ENCODE peak calls at places on chromosomes 12 and 14, in four cellular contexts. Y is neural progenitor cell, A is lower lobe of right lung, O is IMR-90. P is an unnamed sample. For H3K4me1, the result is how much of the 10 kb centered on the place peaks cover.

GRCh38 chr12:107530706-107531105 is 154.9 kb upstream of the PWP1 start:
- DNase-seq in Y (no peak), A (no peak), O (no peak), P (no peak)

GRCh38 chr12:4743046-4743445 is 22.8 kb downstream of the GALNT8 start:
- DNase-seq in Y (peak), A (no peak), O (no peak), P (no peak)

GRCh38 chr12:47766496-47767196 is 6.4 kb upstream of the SLC48A1 start:
- DNase-seq in Y (no peak), A (peak), O (no peak), P (no peak)

GRCh38 chr14:102096569-102097188 is 9.8 kb upstream of the HSP90AA1 start:
- DNase-seq in Y (peak), A (peak), O (peak), P (peak)

GRCh38 chr12:12925383-12925782 is 26.6 kb downstream of the GPRC5D start:
- DNase-seq in Y (no peak), A (no peak), O (no peak), P (no peak)

GRCh38 chr14:60396718-60397343 is 89.0 kb downstream of the C14orf39 start:
- DNase-seq in Y (no peak), A (no peak), O (peak), P (no peak)

GRCh38 chr14:102272392-102272791 is 32.6 kb downstream of the MOK start:
- DNase-seq in Y (no peak), A (no peak), O (peak), P (no peak)

GRCh38 chr14:32233292-32233691 is 30.2 kb upstream of the RNU6-8 start:
- DNase-seq in Y (no peak), A (no peak), O (no peak), P (no peak)

GRCh38 chr14:22106700-22107697 is 433.4 kb upstream of the OR4E1 start:
- DNase-seq in Y (no peak), A (no peak), O (peak), P (no peak)

GRCh38 chr12:14416658-14417057 is 51.2 kb downstream of the ATF7IP start:
- DNase-seq in Y (peak), A (no peak), O (peak), P (no peak)

GRCh38 chr12:100675432-100675831 is 101.9 kb downstream of the GAS2L3 start:
- DNase-seq in Y (no peak), A (no peak), O (peak), P (no peak)

GRCh38 chr12:49296836-49297694 is 2.1 kb downstream of the PRPH start:
- DNase-seq in Y (peak), A (peak), O (no peak), P (no peak)

GRCh38 chr12:46386877-46387629 is 14.5 kb upstream of the SLC38A2 start:
- DNase-seq in Y (peak), A (peak), O (peak), P (no peak)

GRCh38 chr12:40325349-40325960 is 100.7 kb downstream of the LRRK2 start:
- DNase-seq in Y (peak), A (no peak), O (peak), P (no peak)

GRCh38 chr12:71684081-71684480 is 1.8 kb upstream of the TMEM19 start:
- DNase-seq in Y (no peak), A (no peak), O (no peak), P (no peak)

GRCh38 chr12:8709124-8709830 is 11.5 kb downstream of the RIMKLB start:
- DNase-seq in Y (no peak), A (no peak), O (no peak), P (no peak)

GRCh38 chr14:64082837-64083236 is 211.3 kb downstream of the ESR2 start:
- DNase-seq in Y (no peak), A (no peak), O (no peak), P (no peak)

GRCh38 chr12:95239216-95239615 is 21.6 kb downstream of the VEZT start:
- DNase-seq in Y (no peak), A (no peak), O (no peak), P (no peak)

GRCh38 chr12:18546399-18546798 is 191.4 kb downstream of the PLCZ1 start:
- DNase-seq in Y (no peak), A (no peak), O (peak), P (no peak)

GRCh38 chr12:117189725-117190209 is 503 bp downstream of the FBXO21 start:
- DNase-seq in Y (peak), A (peak), O (peak), P (no peak)

GRCh38 chr14:59301354-59301753 is 112.9 kb downstream of the DAAM1 start:
- DNase-seq in Y (no peak), A (no peak), O (no peak), P (no peak)

GRCh38 chr14:75658957-75659356 is 1.7 kb downstream of the ERG28 start:
- DNase-seq in Y (no peak), A (no peak), O (no peak), P (no peak)

GRCh38 chr12:80655751-80656150 is 51.7 kb upstream of the MYF6 start:
- DNase-seq in Y (no peak), A (no peak), O (peak), P (no peak)

GRCh38 chr12:64610660-64611429 is 550 bp downstream of the RASSF3 start:
- DNase-seq in Y (peak), A (peak), O (peak), P (peak)

GRCh38 chr12:16606201-16606849 is 363 bp upstream of the LMO3 start:
- DNase-seq in Y (peak), A (peak), O (peak), P (no peak)

GRCh38 chr12:91618281-91618680 is 435.7 kb upstream of the DCN start:
- DNase-seq in Y (no peak), A (no peak), O (no peak), P (no peak)

DNA sequence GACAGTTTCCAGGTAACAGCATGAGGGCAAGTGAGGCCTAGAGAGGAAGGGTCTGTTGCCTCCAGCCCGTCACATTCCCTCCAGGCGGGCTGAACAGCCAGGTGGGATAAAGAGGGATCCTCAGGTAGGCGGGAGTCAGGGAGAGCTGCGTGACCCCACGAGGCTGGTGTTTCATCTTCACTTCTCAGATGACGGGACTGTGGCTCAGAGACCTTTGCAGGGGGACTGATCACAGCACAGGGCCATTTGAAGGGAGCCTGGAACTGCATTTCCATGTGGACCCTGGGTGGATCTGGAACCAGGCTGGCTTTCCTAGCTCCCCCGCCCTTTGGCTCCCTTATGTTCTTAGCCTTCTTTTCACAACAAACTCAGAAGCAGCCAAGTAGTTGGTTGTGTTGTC is 37.4 kb downstream of the SH2B3 start:
- DNase-seq in Y (no peak), A (no peak), O (no peak), P (peak)
- H3K4me1 ChIP-seq in Y (under half), A (half or more), O (under half), P (under half)

GRCh38 chr14:69685217-69685616 is 73.8 kb downstream of the SUSD6 start:
- DNase-seq in Y (no peak), A (no peak), O (peak), P (no peak)

GRCh38 chr14:69682607-69683263 is 71.3 kb downstream of the SUSD6 start:
- DNase-seq in Y (no peak), A (no peak), O (no peak), P (no peak)

GRCh38 chr14:69685716-69686115 is 74.3 kb downstream of the SUSD6 start:
- DNase-seq in Y (no peak), A (peak), O (peak), P (no peak)

GRCh38 chr14:69684461-69685183 is 73.2 kb downstream of the SUSD6 start:
- DNase-seq in Y (no peak), A (peak), O (no peak), P (no peak)

GRCh38 chr14:69683971-69684370 is 72.6 kb downstream of the SUSD6 start:
- DNase-seq in Y (no peak), A (no peak), O (no peak), P (no peak)
- H3K4me1 ChIP-seq in Y (under half), A (half or more), O (under half), P (under half)

DNA sequence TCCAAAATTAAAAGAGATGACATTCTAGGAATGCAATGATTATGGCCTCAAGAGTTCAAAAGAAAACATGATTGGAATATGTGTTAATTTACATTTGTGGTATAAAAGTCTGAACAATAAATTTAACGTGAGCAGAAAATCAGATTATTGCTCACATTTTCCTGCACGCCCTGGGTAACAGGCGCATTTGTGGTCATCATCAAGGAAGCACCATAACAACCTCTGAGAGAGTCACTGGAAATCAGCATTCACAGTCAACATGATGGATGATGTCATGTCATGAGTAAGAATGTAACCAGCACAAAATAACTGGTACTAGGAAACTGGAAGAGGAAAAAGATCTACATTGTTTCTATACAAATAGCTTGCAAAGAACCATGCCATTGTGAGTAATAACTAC is 73.5 kb downstream of the BBS10 start:
- DNase-seq in Y (no peak), A (no peak), O (peak), P (no peak)
- H3K4me1 ChIP-seq in Y (under half), A (under half), O (under half), P (under half)

DNA sequence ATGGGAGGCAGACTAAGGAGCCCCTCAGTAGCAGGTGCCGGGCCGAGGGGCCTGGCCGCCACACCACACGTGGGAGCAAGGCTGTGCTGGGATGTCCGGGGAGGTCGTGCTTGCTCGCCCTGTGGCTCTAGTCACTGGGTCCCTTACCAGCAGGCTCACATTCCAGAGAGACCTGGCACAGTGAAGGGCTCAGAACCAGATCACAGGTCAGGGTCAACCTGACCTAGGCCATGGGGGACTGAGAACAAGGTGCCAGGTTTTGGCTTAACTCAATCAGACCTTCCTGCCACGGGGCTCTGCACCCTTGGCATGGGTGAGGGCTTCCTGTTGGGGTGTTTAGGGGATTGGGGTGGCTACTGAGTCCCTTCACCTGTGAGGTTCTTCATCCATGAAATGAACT is 22.3 kb downstream of the DEGS2 start:
- DNase-seq in Y (no peak), A (no peak), O (no peak), P (no peak)
- H3K4me1 ChIP-seq in Y (under half), A (under half), O (under half), P (under half)

DNA sequence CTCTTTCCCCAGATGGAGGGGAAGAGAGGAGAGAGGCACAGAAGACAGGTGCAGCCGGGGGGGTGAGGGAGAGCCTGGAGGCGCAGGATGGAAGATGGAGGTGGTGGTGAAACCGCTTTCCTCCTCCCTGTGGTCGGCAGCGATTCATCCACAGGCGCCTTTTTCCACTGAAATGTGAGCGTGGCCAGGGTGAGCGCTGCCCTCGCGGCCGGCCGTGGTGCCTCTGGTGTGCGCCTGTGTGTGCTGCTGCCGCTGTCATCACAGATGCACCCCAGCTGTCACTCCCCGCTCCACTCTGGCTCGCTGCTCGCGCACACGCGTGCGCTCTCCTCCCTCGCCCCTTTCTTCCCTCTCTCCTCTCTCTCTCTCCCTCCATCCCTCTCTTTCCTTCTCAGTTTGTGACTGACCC is at the start of gene LRTM2:
- DNase-seq in Y (no peak), A (no peak), O (no peak), P (no peak)
- H3K4me1 ChIP-seq in Y (under half), A (under half), O (under half), P (under half)

GRCh38 chr12:104648746-104649145 is 192.0 kb downstream of the CHST11 start:
- DNase-seq in Y (no peak), A (no peak), O (no peak), P (no peak)
- H3K4me1 ChIP-seq in Y (under half), A (under half), O (under half), P (under half)

GRCh38 chr14:69616408-69616773 is 5.0 kb downstream of the SUSD6 start:
- DNase-seq in Y (no peak), A (no peak), O (no peak), P (no peak)
- H3K4me1 ChIP-seq in Y (under half), A (half or more), O (under half), P (under half)

GRCh38 chr14:73770977-73771847 is 57.0 kb upstream of the PNMA1 start:
- DNase-seq in Y (no peak), A (peak), O (no peak), P (no peak)
- H3K4me1 ChIP-seq in Y (under half), A (half or more), O (under half), P (under half)

GRCh38 chr14:69692542-69693053 is 74.3 kb upstream of the SRSF5 start:
- DNase-seq in Y (no peak), A (no peak), O (no peak), P (no peak)
- H3K4me1 ChIP-seq in Y (half or more), A (half or more), O (under half), P (under half)

DNA sequence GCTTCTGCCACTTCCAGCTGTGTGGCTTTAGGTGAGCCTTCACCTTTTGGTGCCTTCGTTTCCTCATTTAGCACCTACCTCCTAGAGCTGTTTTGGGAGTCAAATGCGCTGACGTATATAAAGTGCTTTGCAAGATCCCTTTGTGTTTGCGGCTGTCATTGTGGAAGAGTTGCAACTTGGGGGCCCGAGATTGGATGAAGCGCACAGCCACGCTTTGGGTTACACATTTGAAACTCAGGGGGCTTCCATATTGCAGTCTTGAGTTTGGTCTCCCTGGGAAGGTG is 631 bp upstream of the ARL6IP4 start:
- DNase-seq in Y (peak), A (no peak), O (no peak), P (no peak)
- H3K4me1 ChIP-seq in Y (under half), A (half or more), O (under half), P (half or more)